ENCODE peak calls at places on chromosome 19, in ten cellular contexts. W is Peyer's patch, I is body of pancreas, C is adrenal gland, K is breast epithelium, M is spleen, N is ovary, A is testis, F is tibial nerve, D is H1. R is an unnamed sample.

GRCh38 chr19:51448011-51448744 is 10.1 kb downstream of the SIGLEC8 start:
- DNase-seq in W (no peak), I (no peak), C (no peak), K (no peak), M (peak), N (no peak), A (no peak), F (no peak), D (no peak), R (no peak)

GRCh38 chr19:50607874-50608785 is 31.6 kb downstream of the SYT3 start:
- DNase-seq in W (peak), I (peak), C (peak), K (no peak), M (peak), N (peak), A (peak), F (peak), D (peak), R (peak)

GRCh38 chr19:44051654-44052402 is at the start of gene ZNF223:
- DNase-seq in W (peak), I (peak), C (peak), K (peak), M (peak), N (peak), A (peak), F (peak), D (peak), R (peak)

GRCh38 chr19:28468701-28469459 is 744.1 kb downstream of the UQCRFS1 start:
- DNase-seq in W (peak), I (peak), C (no peak), K (no peak), M (peak), N (no peak), A (no peak), F (no peak), D (no peak), R (no peak)

GRCh38 chr19:16611121-16611520 is 16.9 kb downstream of the MED26 start:
- DNase-seq in W (no peak), I (no peak), C (no peak), K (no peak), M (no peak), N (no peak), A (no peak), F (no peak), D (no peak), R (no peak)

GRCh38 chr19:55251296-55252081 is 7.3 kb downstream of the PPP6R1 start:
- DNase-seq in W (no peak), I (no peak), C (no peak), K (no peak), M (peak), N (no peak), A (no peak), F (no peak), D (no peak), R (no peak)

GRCh38 chr19:4553775-4554174 is 5.7 kb downstream of the SEMA6B start:
- DNase-seq in W (no peak), I (no peak), C (no peak), K (no peak), M (no peak), N (no peak), A (no peak), F (no peak), D (no peak), R (no peak)

GRCh38 chr19:54463531-54464043 is at the start of gene LENG9:
- DNase-seq in W (peak), I (peak), C (peak), K (peak), M (peak), N (peak), A (peak), F (peak), D (peak), R (peak)

GRCh38 chr19:22622020-22622419 is 12.1 kb upstream of the ZNF492 start:
- DNase-seq in W (no peak), I (no peak), C (no peak), K (no peak), M (no peak), N (no peak), A (peak), F (no peak), D (no peak), R (no peak)

GRCh38 chr19:35882074-35882832 is 13.9 kb downstream of the APLP1 start:
- DNase-seq in W (no peak), I (peak), C (peak), K (no peak), M (no peak), N (no peak), A (peak), F (peak), D (no peak), R (no peak)

GRCh38 chr19:45154064-45154827 is 6.5 kb downstream of the NKPD1 start:
- DNase-seq in W (no peak), I (no peak), C (peak), K (no peak), M (no peak), N (peak), A (peak), F (no peak), D (no peak), R (no peak)

GRCh38 chr19:55672418-55672817 is 2.6 kb upstream of the EPN1 start:
- DNase-seq in W (no peak), I (no peak), C (no peak), K (no peak), M (no peak), N (no peak), A (no peak), F (no peak), D (no peak), R (no peak)

GRCh38 chr19:46746281-46746965 is at the start of gene STRN4:
- DNase-seq in W (peak), I (peak), C (no peak), K (no peak), M (peak), N (peak), A (peak), F (no peak), D (peak), R (no peak)

GRCh38 chr19:16782719-16783118 is 46.5 kb upstream of the SIN3B start:
- DNase-seq in W (no peak), I (no peak), C (no peak), K (no peak), M (no peak), N (no peak), A (no peak), F (no peak), D (no peak), R (no peak)

GRCh38 chr19:13094771-13095392 is 7.8 kb downstream of the LYL1 start:
- DNase-seq in W (no peak), I (no peak), C (no peak), K (no peak), M (peak), N (no peak), A (no peak), F (no peak), D (peak), R (no peak)

GRCh38 chr19:678791-679388 is 2.7 kb downstream of the FSTL3 start:
- DNase-seq in W (no peak), I (no peak), C (peak), K (peak), M (no peak), N (no peak), A (no peak), F (no peak), D (no peak), R (no peak)

GRCh38 chr19:13463296-13463695 is 43.0 kb downstream of the CACNA1A start:
- DNase-seq in W (no peak), I (no peak), C (no peak), K (no peak), M (no peak), N (no peak), A (peak), F (no peak), D (peak), R (no peak)

GRCh38 chr19:14432817-14433453 is at the start of gene PKN1:
- DNase-seq in W (peak), I (peak), C (peak), K (no peak), M (peak), N (peak), A (peak), F (no peak), D (peak), R (no peak)

GRCh38 chr19:58056261-58056660 is 2.8 kb upstream of the ZNF135 start:
- DNase-seq in W (no peak), I (no peak), C (no peak), K (no peak), M (no peak), N (no peak), A (no peak), F (no peak), D (no peak), R (no peak)

GRCh38 chr19:410243-410781 is 1.4 kb upstream of the C2CD4C start:
- DNase-seq in W (peak), I (peak), C (no peak), K (peak), M (peak), N (no peak), A (no peak), F (no peak), D (peak), R (no peak)

GRCh38 chr19:56066152-56067023 is 54.7 kb downstream of the ZNF787 start:
- DNase-seq in W (peak), I (peak), C (peak), K (peak), M (peak), N (peak), A (peak), F (no peak), D (peak), R (no peak)

GRCh38 chr19:28526042-28526441 is 686.9 kb downstream of the UQCRFS1 start:
- DNase-seq in W (no peak), I (no peak), C (no peak), K (no peak), M (no peak), N (no peak), A (no peak), F (no peak), D (no peak), R (no peak)

GRCh38 chr19:17289489-17289888 is 7.8 kb downstream of the ANKLE1 start:
- DNase-seq in W (peak), I (peak), C (peak), K (no peak), M (peak), N (peak), A (peak), F (no peak), D (peak), R (no peak)

GRCh38 chr19:13001502-13002388 is 6.5 kb downstream of the NFIX start:
- DNase-seq in W (no peak), I (peak), C (no peak), K (peak), M (no peak), N (peak), A (peak), F (peak), D (no peak), R (peak)

GRCh38 chr19:4539697-4540581 is at the start of gene LRG1:
- DNase-seq in W (peak), I (peak), C (no peak), K (no peak), M (peak), N (peak), A (no peak), F (peak), D (no peak), R (no peak)

GRCh38 chr19:2087621-2088100 is 8.5 kb downstream of the MOB3A start:
- DNase-seq in W (no peak), I (no peak), C (no peak), K (no peak), M (peak), N (no peak), A (no peak), F (no peak), D (no peak), R (no peak)

GRCh38 chr19:11330103-11330502 is 9.4 kb downstream of the RAB3D start:
- DNase-seq in W (no peak), I (no peak), C (no peak), K (no peak), M (no peak), N (no peak), A (no peak), F (no peak), D (no peak), R (no peak)

GRCh38 chr19:30326076-30326710 is 46.0 kb upstream of the ZNF536 start:
- DNase-seq in W (peak), I (no peak), C (no peak), K (no peak), M (no peak), N (no peak), A (no peak), F (no peak), D (no peak), R (no peak)

GRCh38 chr19:38386968-38387549 is 775 bp downstream of the GGN start:
- DNase-seq in W (peak), I (no peak), C (no peak), K (no peak), M (peak), N (no peak), A (no peak), F (peak), D (no peak), R (no peak)

GRCh38 chr19:38386300-38386967 is 1.4 kb downstream of the GGN start:
- DNase-seq in W (no peak), I (no peak), C (no peak), K (no peak), M (no peak), N (no peak), A (no peak), F (no peak), D (no peak), R (no peak)

GRCh38 chr19:38385057-38385803 is 2.6 kb downstream of the GGN start:
- DNase-seq in W (no peak), I (no peak), C (no peak), K (no peak), M (no peak), N (no peak), A (no peak), F (no peak), D (no peak), R (no peak)

GRCh38 chr19:38384209-38385027 is 3.4 kb downstream of the GGN start:
- DNase-seq in W (no peak), I (no peak), C (no peak), K (no peak), M (no peak), N (no peak), A (no peak), F (no peak), D (peak), R (no peak)

DNA sequence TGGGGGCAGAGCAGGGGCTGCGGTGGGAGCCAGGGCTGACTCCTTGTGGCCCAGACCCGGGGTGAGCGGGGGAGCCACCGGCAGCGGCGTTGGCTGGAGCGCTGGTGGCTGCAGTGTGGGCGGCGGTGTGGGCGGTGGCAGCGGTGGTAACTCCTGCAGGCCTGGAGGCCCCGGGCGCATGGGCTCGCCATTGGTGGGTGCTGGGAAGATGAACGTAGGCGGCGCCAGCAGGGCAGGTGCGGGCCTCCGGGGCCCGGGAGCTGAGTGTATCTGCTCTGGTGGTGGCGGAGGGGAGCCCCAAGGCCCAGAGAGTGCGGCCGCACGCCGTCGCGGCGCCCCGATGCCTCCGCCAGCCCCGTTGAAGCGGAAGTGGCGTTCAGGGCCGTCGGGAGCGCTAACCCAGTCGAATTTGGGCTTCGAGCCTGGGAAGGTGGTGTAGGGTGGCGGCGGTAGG is 2.0 kb downstream of the GGN start:
- DNase-seq in W (no peak), I (no peak), C (no peak), K (no peak), M (no peak), N (no peak), A (no peak), F (no peak), D (no peak), R (no peak)
- TF ChIP-seq POLR2A in W (no peak), I (no peak), C (no peak), K (no peak), M (no peak), N (no peak), A (no peak), F (no peak), D (no peak), R (no peak)

GRCh38 chr19:20039203-20039723 is at the start of gene ZNF682:
- DNase-seq in W (peak), I (peak), C (peak), K (peak), M (peak), N (peak), A (peak), F (peak), D (peak), R (peak)

GRCh38 chr19:20035935-20036334 is 3.4 kb downstream of the ZNF682 start:
- DNase-seq in W (no peak), I (no peak), C (no peak), K (no peak), M (no peak), N (no peak), A (no peak), F (no peak), D (no peak), R (no peak)

DNA sequence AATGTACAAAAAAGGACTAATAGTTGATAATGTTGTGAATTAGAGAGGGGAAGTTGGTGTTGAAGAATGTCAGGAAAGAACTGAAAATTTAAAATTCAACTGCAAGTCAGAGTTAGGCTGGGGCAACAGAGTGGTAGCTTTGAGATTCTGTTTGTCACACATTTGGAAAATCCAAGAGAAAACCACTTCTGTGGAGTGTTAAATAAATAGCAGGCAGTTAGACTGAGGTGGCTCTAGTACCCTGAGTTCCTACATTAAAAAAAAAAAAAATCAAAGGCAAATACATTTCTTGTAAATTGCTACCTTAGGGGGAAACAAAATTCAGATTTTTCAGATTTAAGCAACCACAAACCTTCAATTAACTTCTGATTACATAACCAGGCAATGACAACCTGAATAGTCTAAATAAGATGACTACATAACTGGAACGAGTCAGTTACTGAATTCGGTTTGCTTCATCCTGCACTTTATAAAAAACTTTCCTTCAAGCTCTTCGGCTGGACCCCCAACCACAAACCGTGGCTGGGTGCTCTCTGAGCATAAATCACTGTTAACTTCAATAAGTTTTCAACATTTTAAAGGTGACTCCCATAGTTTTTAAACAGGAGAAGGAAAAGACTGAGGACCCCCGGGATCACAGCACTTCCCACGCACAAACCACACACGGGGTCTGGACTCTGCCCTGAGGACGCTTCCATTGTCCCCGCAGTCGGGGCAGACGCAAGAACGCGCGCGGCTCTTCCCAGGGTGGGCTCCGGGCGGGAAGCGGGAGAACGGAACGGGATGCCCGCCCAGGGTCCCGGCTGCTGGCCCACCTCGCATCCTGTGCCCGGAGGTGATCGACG is 725 bp downstream of the ZNF682 start:
- DNase-seq in W (no peak), I (no peak), C (no peak), K (no peak), M (no peak), N (no peak), A (no peak), F (no peak), D (no peak), R (no peak)
- H3K4me3 ChIP-seq in W (peak), I (peak), C (peak), K (peak), M (peak), N (peak), A (peak), F (peak), D (peak), R (peak)

GRCh38 chr19:41159861-41160260 is 33.2 kb upstream of the CYP2S1 start:
- DNase-seq in W (no peak), I (no peak), C (no peak), K (no peak), M (no peak), N (no peak), A (no peak), F (no peak), D (no peak), R (no peak)

GRCh38 chr19:41166888-41167804 is 25.9 kb upstream of the CYP2S1 start:
- DNase-seq in W (peak), I (peak), C (no peak), K (no peak), M (no peak), N (no peak), A (no peak), F (no peak), D (no peak), R (no peak)

GRCh38 chr19:41156207-41156606 is 36.8 kb upstream of the CYP2S1 start:
- DNase-seq in W (no peak), I (no peak), C (no peak), K (no peak), M (no peak), N (no peak), A (no peak), F (no peak), D (no peak), R (no peak)

DNA sequence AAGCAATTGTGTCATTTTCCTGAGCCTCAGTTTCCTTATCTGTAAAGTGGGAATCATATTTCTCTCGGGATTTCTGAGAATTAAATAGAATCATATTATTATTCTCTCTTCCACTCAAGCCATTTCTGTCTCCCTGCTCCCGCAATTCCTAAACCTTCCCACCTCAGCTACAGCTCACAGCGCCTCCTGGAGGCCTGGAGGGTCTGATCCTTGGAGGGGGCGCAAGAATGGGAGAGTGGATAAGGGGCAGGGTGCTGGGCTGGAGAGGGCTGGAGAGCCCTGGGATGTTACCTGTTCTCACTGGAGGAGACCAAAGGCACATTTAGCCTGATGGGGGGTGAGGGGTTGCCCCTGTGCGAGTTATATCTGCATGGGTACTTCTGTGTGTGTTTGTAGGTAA is 31.1 kb upstream of the CYP2S1 start:
- DNase-seq in W (no peak), I (no peak), C (no peak), K (no peak), M (no peak), N (no peak), A (peak), F (no peak), D (peak), R (no peak)
- TF ChIP-seq CTCF in W (no peak), I (no peak), C (no peak), K (no peak), M (no peak), N (no peak), A (no peak), F (no peak), D (peak), R (no peak)

DNA sequence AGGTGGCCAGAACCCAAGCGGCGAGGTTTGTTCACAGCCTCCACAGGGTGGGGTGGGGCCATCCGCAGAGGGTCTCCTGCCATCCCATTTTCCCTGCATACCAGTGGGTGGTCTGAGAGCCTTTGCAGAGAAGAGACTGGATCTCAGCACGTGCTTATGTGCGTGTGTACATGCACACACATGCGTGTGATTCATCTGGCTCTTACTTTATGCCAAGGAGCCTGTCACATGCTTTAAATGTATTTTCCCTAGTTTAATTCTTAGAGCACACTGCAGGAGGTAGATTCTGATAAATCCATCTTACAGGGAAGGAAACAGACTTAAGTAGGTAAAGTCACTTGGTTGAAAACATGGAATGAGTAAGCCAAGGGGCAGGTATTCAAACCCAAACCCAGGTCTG is 47.1 kb downstream of the CAPN12 start:
- DNase-seq in W (no peak), I (no peak), C (peak), K (no peak), M (no peak), N (no peak), A (no peak), F (no peak), D (no peak), R (no peak)
- TF ChIP-seq POLR2A in W (no peak), I (no peak), C (no peak), K (no peak), M (no peak), N (no peak), A (no peak), F (no peak), D (no peak), R (no peak)